ENCODE peak calls at places on chromosome 3, in seven cellular contexts. S is astrocyte of the spinal cord; E is amniotic stem cell; N is lower lobe of right lung; I is pons; C is stimulated activated effector memory CD8-positive, alpha-beta T cell treated with anti-CD3 and anti-CD28 coated beads, Interleukin-12 subunit alpha, Interleukin-12 subunit beta, amount 100 ng/mL, for 72 hours; O is naive thymus-derived CD8-positive, alpha-beta T cell. R is an unnamed sample.

GRCh38 chr3:183766745-183767606 is 58.4 kb downstream of the MAP6D1 start:
- DNase-seq in S (peak), E (no peak), N (peak), I (peak), C (peak), O (peak), R (peak)

GRCh38 chr3:7630925-7631324 is 770.0 kb downstream of the GRM7 start:
- DNase-seq in S (peak), E (no peak), N (peak), I (peak), C (no peak), O (no peak), R (no peak)

GRCh38 chr3:58495101-58495500 is 3.2 kb downstream of the KCTD6 start:
- DNase-seq in S (no peak), E (no peak), N (no peak), I (no peak), C (no peak), O (no peak), R (no peak)

GRCh38 chr3:123310741-123311140 is 109.0 kb downstream of the SEC22A start:
- DNase-seq in S (no peak), E (no peak), N (peak), I (no peak), C (no peak), O (no peak), R (no peak)

GRCh38 chr3:50617096-50617791 is at the start of gene MAPKAPK3:
- DNase-seq in S (no peak), E (no peak), N (no peak), I (no peak), C (no peak), O (peak), R (no peak)

GRCh38 chr3:66037330-66037985 is 1.3 kb downstream of the MAGI1 start:
- DNase-seq in S (peak), E (peak), N (peak), I (peak), C (no peak), O (no peak), R (peak)

GRCh38 chr3:64209866-64210609 is 15.2 kb downstream of the PRICKLE2 start:
- DNase-seq in S (peak), E (no peak), N (peak), I (peak), C (no peak), O (no peak), R (peak)

GRCh38 chr3:35322070-35322469 is 317.3 kb upstream of the ARPP21 start:
- DNase-seq in S (peak), E (no peak), N (no peak), I (no peak), C (no peak), O (no peak), R (no peak)

GRCh38 chr3:99845335-99845734 is 27.7 kb downstream of the CMSS1 start:
- DNase-seq in S (no peak), E (no peak), N (no peak), I (no peak), C (no peak), O (no peak), R (no peak)

GRCh38 chr3:146277953-146278631 is 27.2 kb upstream of the PLSCR4 start:
- DNase-seq in S (peak), E (peak), N (no peak), I (peak), C (no peak), O (no peak), R (no peak)

GRCh38 chr3:72279631-72280041 is 494.7 kb upstream of the PROK2 start:
- DNase-seq in S (no peak), E (no peak), N (no peak), I (no peak), C (no peak), O (no peak), R (no peak)

GRCh38 chr3:49295489-49296058 is 18.5 kb upstream of the C3orf62 start:
- DNase-seq in S (peak), E (no peak), N (peak), I (no peak), C (no peak), O (peak), R (no peak)

GRCh38 chr3:8805774-8806173 is 36.4 kb upstream of the OXTR start:
- DNase-seq in S (no peak), E (no peak), N (no peak), I (no peak), C (no peak), O (no peak), R (no peak)

GRCh38 chr3:58657571-58658141 is 8.9 kb downstream of the FAM3D start:
- DNase-seq in S (no peak), E (no peak), N (no peak), I (no peak), C (no peak), O (no peak), R (peak)

GRCh38 chr3:17195856-17196604 is 311.3 kb downstream of the PLCL2 start:
- DNase-seq in S (peak), E (no peak), N (no peak), I (peak), C (no peak), O (no peak), R (no peak)

GRCh38 chr3:183513046-183513706 is 42.3 kb downstream of the KLHL6 start:
- DNase-seq in S (no peak), E (no peak), N (no peak), I (peak), C (no peak), O (peak), R (no peak)

GRCh38 chr3:122941233-122942206 is 86.0 kb downstream of the SEMA5B start:
- DNase-seq in S (no peak), E (no peak), N (no peak), I (no peak), C (no peak), O (no peak), R (no peak)

GRCh38 chr3:142595581-142595950 is 627 bp upstream of the PLS1 start:
- DNase-seq in S (peak), E (peak), N (no peak), I (no peak), C (no peak), O (no peak), R (no peak)

GRCh38 chr3:134817297-134817696 is 22.2 kb downstream of the EPHB1 start:
- DNase-seq in S (no peak), E (no peak), N (no peak), I (no peak), C (no peak), O (no peak), R (no peak)

GRCh38 chr3:174016186-174016585 is 618.6 kb downstream of the NLGN1 start:
- DNase-seq in S (peak), E (peak), N (no peak), I (no peak), C (no peak), O (no peak), R (no peak)

GRCh38 chr3:160052385-160053047 is 63.9 kb downstream of the IL12A start:
- DNase-seq in S (peak), E (no peak), N (no peak), I (no peak), C (no peak), O (no peak), R (peak)

GRCh38 chr3:155391583-155391982 is 98.1 kb upstream of the STRIT1 start:
- DNase-seq in S (peak), E (peak), N (no peak), I (peak), C (no peak), O (no peak), R (no peak)